ENCODE peak calls at places on chromosomes 3 and 15, in five cellular contexts. T is IMR-90, Y is endothelial cell of umbilical vein, X is K562, G is upper lobe of left lung. Q is an unnamed sample.

GRCh38 chr3:99108508-99108907 is 207.0 kb upstream of the DCBLD2 start:
- DNase-seq in G (no peak), T (peak), X (no peak), Y (peak), Q (no peak)

GRCh38 chr3:56375654-56376053 is 92.6 kb downstream of the ERC2 start:
- DNase-seq in G (no peak), X (no peak), T (no peak), Y (no peak), Q (no peak)

GRCh38 chr3:10286596-10287295 is 6.0 kb downstream of the GHRL start:
- DNase-seq in T (peak), Y (peak), G (no peak), X (no peak), Q (no peak)

GRCh38 chr3:159923961-159924360 is 64.7 kb upstream of the IL12A start:
- DNase-seq in T (peak), G (no peak), X (no peak), Y (no peak), Q (no peak)

GRCh38 chr3:16803019-16803418 is 81.7 kb upstream of the PLCL2 start:
- DNase-seq in X (no peak), G (no peak), T (no peak), Y (no peak), Q (no peak)

GRCh38 chr3:42151596-42152145 is 60.5 kb downstream of the TRAK1 start:
- DNase-seq in G (no peak), Y (no peak), X (no peak), T (no peak), Q (no peak)

GRCh38 chr15:44738340-44738984 is 2.1 kb downstream of the TRIM69 start:
- DNase-seq in Y (peak), T (peak), X (peak), G (no peak), Q (no peak)

GRCh38 chr3:16534914-16535301 is 21.4 kb upstream of the RFTN1 start:
- DNase-seq in X (no peak), Y (no peak), G (no peak), T (no peak), Q (no peak)

GRCh38 chr3:74465652-74466415 is 148.6 kb downstream of the CNTN3 start:
- DNase-seq in T (peak), Y (no peak), G (no peak), X (no peak), Q (peak)

GRCh38 chr15:59165726-59166125 is 40.9 kb upstream of the LDHAL6B start:
- DNase-seq in G (no peak), X (no peak), Y (peak), T (no peak), Q (peak)

GRCh38 chr3:156665296-156665695 is 9.1 kb upstream of the TIPARP start:
- DNase-seq in T (peak), G (no peak), Y (peak), X (no peak), Q (no peak)

GRCh38 chr15:73325191-73325980 is 43.4 kb downstream of the HCN4 start:
- DNase-seq in T (no peak), X (peak), G (no peak), Y (no peak), Q (no peak)

GRCh38 chr3:122350814-122351418 is 25.9 kb downstream of the CSTA start:
- DNase-seq in X (no peak), G (no peak), T (peak), Y (no peak), Q (no peak)

GRCh38 chr3:99783009-99783573 is 34.6 kb upstream of the CMSS1 start:
- DNase-seq in T (peak), X (no peak), Y (no peak), G (no peak), Q (no peak)

GRCh38 chr3:98966862-98967554 is 65.5 kb upstream of the DCBLD2 start:
- DNase-seq in T (no peak), Y (peak), G (no peak), X (no peak), Q (no peak)

GRCh38 chr3:150925751-150926201 is 20.5 kb upstream of the MINDY4B start:
- DNase-seq in X (peak), T (peak), Y (peak), G (peak), Q (no peak)

GRCh38 chr3:71142440-71143161 is 440.9 kb downstream of the FOXP1 start:
- DNase-seq in Y (peak), X (no peak), G (no peak), T (peak), Q (no peak)

GRCh38 chr15:64251121-64251520 is 88.3 kb upstream of the PPIB start:
- DNase-seq in G (no peak), Y (no peak), X (no peak), T (peak), Q (no peak)

GRCh38 chr3:120062474-120062873 is 31.8 kb downstream of the GSK3B start:
- DNase-seq in Y (peak), T (peak), G (no peak), X (no peak), Q (no peak)

GRCh38 chr15:90400005-90400758 is 12.1 kb downstream of the IQGAP1 start:
- DNase-seq in Y (no peak), G (no peak), X (no peak), T (no peak), Q (no peak)

GRCh38 chr3:168156479-168156878 is 60.8 kb upstream of the GOLIM4 start:
- DNase-seq in X (no peak), G (no peak), T (no peak), Y (no peak), Q (no peak)

GRCh38 chr15:29986946-29987345 is 95.8 kb upstream of the GOLGA8J start:
- DNase-seq in T (no peak), X (no peak), G (no peak), Y (no peak), Q (no peak)

GRCh38 chr3:141486416-141486734 is 452 bp upstream of the RASA2 start:
- DNase-seq in X (no peak), G (no peak), Y (no peak), T (peak), Q (no peak)

GRCh38 chr3:42711491-42712343 is 9.1 kb upstream of the HHATL start:
- DNase-seq in T (no peak), Y (no peak), X (no peak), G (peak), Q (no peak)

GRCh38 chr3:31043184-31043819 is 148.8 kb upstream of the GADL1 start:
- DNase-seq in Y (no peak), X (no peak), T (peak), G (no peak), Q (no peak)

GRCh38 chr15:74343797-74344127 is 23.7 kb downstream of the CYP11A1 start:
- DNase-seq in G (no peak), Y (no peak), T (no peak), X (no peak), Q (no peak)

DNA sequence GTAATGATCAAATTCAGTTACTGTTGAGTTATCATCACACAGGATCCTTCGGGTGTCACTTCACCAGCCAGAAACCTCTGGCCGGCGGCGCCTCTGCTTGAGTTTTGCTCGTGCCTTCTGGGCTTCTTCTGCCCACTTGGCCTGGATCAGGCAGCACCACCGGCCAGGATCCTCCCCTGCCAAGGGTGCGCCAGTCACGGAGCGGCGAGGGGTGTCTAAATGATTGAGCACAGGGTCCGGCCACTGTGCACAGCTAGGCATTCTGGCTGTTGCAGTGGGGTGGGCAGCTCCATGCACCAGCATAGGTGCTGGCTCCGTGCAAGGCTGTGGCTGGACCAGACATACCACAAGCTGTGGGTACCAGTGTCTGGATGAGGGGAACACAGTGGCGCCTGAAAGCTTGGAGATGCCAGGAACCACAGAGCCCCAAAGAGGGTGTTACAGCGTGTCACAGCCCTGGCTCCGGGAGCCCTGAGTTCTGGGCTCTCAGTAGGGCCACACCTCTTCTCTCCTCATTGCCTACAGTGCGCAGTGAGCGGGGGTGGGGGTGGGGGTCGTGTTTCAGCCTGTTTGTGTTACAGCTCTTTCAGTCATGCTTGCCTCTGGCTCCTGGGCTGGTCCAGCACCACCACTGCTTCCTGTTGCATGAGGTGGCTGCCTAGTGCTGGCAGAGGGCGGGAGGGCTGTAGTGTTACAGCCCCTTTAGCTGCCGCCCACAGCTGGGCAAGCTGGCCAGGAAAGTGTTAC is 169.4 kb downstream of the FNDC3B start:
- DNase-seq in Y (no peak), G (no peak), X (no peak), T (peak), Q (no peak)
- H3K27ac ChIP-seq in Y (no peak), G (no peak), X (no peak), T (no peak), Q (peak)

DNA sequence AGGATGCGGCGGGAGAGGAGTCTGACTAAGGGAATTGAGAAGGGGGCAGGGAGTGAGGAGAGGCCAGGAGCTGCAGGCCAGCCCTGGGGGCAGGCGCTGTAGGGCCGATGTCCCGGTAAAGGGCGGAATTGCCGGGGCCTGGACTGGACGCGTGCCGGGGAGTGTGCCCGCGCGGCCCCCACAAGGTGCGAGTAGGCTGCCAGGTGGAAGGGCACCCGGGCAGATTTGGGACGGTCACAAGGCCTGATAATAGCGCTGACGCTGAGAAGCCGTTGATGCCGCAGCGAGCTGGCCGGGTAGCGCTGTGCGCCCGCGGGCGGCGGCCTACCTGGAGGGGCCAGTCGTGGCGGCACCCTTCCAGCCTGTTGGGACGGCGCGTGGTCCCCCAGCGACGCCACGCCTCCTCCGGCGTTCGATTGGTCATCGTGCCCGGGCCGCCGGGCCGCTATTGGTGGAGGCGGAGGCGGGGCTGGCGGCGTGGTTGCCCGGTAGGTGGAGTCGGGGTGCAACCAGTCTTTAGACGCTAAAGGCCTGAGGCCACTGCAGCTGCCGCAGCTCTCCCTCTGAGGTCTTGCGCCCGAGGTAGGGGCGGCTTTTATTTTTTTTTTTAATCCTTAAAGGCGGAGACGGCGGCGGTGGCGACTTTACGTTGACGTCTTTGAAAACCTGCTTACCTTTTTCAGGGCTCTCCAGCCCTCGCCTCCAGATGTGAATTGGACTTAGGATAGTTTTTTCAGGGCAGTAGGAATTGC is 919 bp downstream of the SLC25A38 start:
- DNase-seq in G (peak), X (peak), Y (peak), T (peak), Q (peak)
- TF ChIP-seq POLR2A in G (peak), X (peak), Y (peak), T (peak), Q (peak)

GRCh38 chr3:152446495-152446894 is 177.8 kb downstream of the MBNL1 start:
- DNase-seq in Y (no peak), T (no peak), X (no peak), G (no peak), Q (no peak)
- H3K27ac ChIP-seq in Y (no peak), T (no peak), X (no peak), G (no peak), Q (no peak)

DNA sequence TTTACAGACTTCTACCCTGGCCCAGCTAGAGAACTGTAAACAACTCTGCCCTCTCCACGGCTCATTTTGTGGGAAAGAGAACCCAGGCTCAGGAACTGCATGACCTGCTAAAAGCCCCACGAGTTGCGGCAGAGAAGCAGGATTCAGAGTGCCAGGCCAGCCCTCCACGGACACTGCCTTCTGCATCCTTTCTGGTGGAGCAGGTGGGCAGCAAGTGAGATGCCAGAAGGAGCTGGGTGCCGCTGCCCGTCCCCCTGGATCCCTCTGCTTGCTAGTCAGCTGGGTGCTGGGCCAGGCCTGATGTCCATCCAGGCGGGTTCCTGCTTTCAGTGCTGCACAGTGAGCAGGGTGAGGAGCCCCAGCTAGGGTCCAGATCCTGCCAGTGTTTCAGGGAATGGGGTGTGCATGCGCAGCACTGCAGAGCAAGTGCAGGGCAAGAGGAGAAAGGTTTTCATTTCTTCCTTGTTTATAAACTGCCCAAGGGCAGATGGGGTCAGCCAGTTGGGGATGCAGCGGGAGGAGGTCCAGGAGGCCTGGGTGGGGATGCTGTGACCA is 5.2 kb upstream of the RAB43 start:
- DNase-seq in Y (no peak), X (no peak), G (no peak), T (no peak), Q (no peak)
- TF ChIP-seq POLR2A in Y (no peak), X (no peak), G (no peak), T (no peak), Q (no peak)

GRCh38 chr15:82129144-82129692 is 83.4 kb upstream of the MEX3B start:
- DNase-seq in Y (no peak), T (no peak), X (no peak), G (no peak), Q (no peak)
- H3K27ac ChIP-seq in Y (no peak), T (no peak), X (no peak), G (no peak), Q (no peak)

Q was measured in breast epithelium.